ENCODE peak calls at places on chromosome 17, in five cellular contexts. Z is kidney epithelial cell; U is activated CD8-positive, alpha-beta T cell treated with anti-CD3 and anti-CD28 coated beads, Interleukin-2, amount 10 ng/mL, durations not matched to agents 7 days and 5 days; H is smooth muscle cell of the brain vasculature; N is hepatic stellate cell. T is an unnamed sample.

GRCh38 chr17:74522381-74523090 is 8.7 kb downstream of the CD300LB start:
- DNase-seq in H (no peak), U (no peak), Z (no peak), N (no peak), T (no peak)

GRCh38 chr17:57612202-57613071 is 132.7 kb downstream of the CCDC182 start:
- DNase-seq in H (no peak), N (no peak), Z (no peak), U (peak; percentile 27), T (no peak)

GRCh38 chr17:40070644-40070894 is 7.8 kb downstream of the THRA start:
- DNase-seq in N (no peak), Z (no peak), H (no peak), U (no peak), T (no peak)

GRCh38 chr17:75439287-75439686 is 17.1 kb upstream of the TMEM94 start:
- DNase-seq in U (no peak), Z (no peak), H (no peak), N (no peak), T (no peak)

GRCh38 chr17:19333736-19334290 is 28.7 kb downstream of the B9D1 start:
- DNase-seq in H (no peak), N (no peak), Z (no peak), U (no peak), T (no peak)

GRCh38 chr17:50337956-50338355 is 8.0 kb upstream of the XYLT2 start:
- DNase-seq in U (no peak), H (no peak), N (no peak), Z (no peak), T (no peak)

GRCh38 chr17:51820252-51820651 is 338.3 kb downstream of the CA10 start:
- DNase-seq in H (no peak), U (no peak), N (no peak), Z (no peak), T (no peak)

GRCh38 chr17:75845058-75845711 is 981 bp upstream of the UNC13D start:
- DNase-seq in Z (no peak), N (peak; percentile 91), H (no peak), U (peak; percentile 74), T (no peak)

GRCh38 chr17:67227488-67227887 is 17.5 kb downstream of the HELZ start:
- DNase-seq in U (no peak), Z (no peak), H (no peak), N (no peak), T (no peak)

GRCh38 chr17:35117984-35118383 is 1.7 kb downstream of the RAD51D start:
- DNase-seq in N (peak; percentile 48), Z (no peak), U (peak; percentile 59), H (no peak), T (no peak)

GRCh38 chr17:247767-248166 is 66.3 kb upstream of the DOC2B start:
- DNase-seq in N (no peak), U (no peak), H (no peak), Z (no peak), T (no peak)

GRCh38 chr17:57744195-57745170 is 616 bp downstream of the CCDC182 start:
- DNase-seq in H (no peak), Z (no peak), U (no peak), N (no peak), T (no peak)

GRCh38 chr17:8742828-8743227 is 1.8 kb downstream of the CCDC42 start:
- DNase-seq in Z (no peak), N (no peak), H (no peak), U (no peak), T (no peak)

GRCh38 chr17:50944054-50944901 is 78.1 kb upstream of the TOB1 start:
- DNase-seq in U (peak; percentile 89), H (no peak), Z (no peak), N (peak; percentile 79), T (no peak)

GRCh38 chr17:28720247-28720996 is 637 bp downstream of the RPL23A start:
- DNase-seq in N (no peak), Z (no peak), U (peak; percentile 61), H (no peak), T (no peak)

GRCh38 chr17:73045722-73046121 is 46.8 kb downstream of the SLC39A11 start:
- DNase-seq in Z (no peak), U (no peak), N (no peak), H (no peak), T (no peak)

GRCh38 chr17:6872941-6873340 is 41.4 kb upstream of the TEKT1 start:
- DNase-seq in Z (no peak), N (no peak), H (no peak), U (no peak), T (no peak)

GRCh38 chr17:34285304-34285792 is at the start of gene CCL11:
- DNase-seq in Z (no peak), N (no peak), H (no peak), U (no peak), T (no peak)

GRCh38 chr17:74528491-74529199 is 2.6 kb downstream of the CD300LB start:
- DNase-seq in Z (no peak), H (no peak), N (no peak), U (no peak), T (no peak)

GRCh38 chr17:38451840-38452529 is 23.7 kb downstream of the ARHGAP23 start:
- DNase-seq in U (no peak), Z (no peak), N (peak; percentile 97), H (no peak), T (peak; percentile 95)

GRCh38 chr17:68431045-68431608 is 26.2 kb downstream of the WIPI1 start:
- DNase-seq in U (no peak), Z (no peak), N (no peak), H (no peak), T (no peak)

GRCh38 chr17:281365-281999 is 71.1 kb downstream of the RPH3AL start:
- DNase-seq in N (no peak), U (no peak), Z (no peak), H (no peak), T (no peak)

GRCh38 chr17:68515238-68515637 is 3.0 kb downstream of the PRKAR1A start:
- DNase-seq in N (no peak), H (no peak), Z (no peak), U (no peak), T (no peak)

GRCh38 chr17:5241861-5242671 is 7.4 kb upstream of the SCIMP start:
- DNase-seq in H (no peak), Z (no peak), N (no peak), U (no peak), T (no peak)

GRCh38 chr17:75228305-75228704 is 22.8 kb downstream of the NUP85 start:
- DNase-seq in N (no peak), U (no peak), H (no peak), Z (no peak), T (no peak)

GRCh38 chr17:44906010-44906646 is 6.9 kb upstream of the EFTUD2 start:
- DNase-seq in N (peak; percentile 91), Z (peak; percentile 78), U (no peak), H (no peak), T (peak; percentile 88)

GRCh38 chr17:8892338-8892690 is 24.8 kb upstream of the PIK3R6 start:
- DNase-seq in N (no peak), U (no peak), H (no peak), Z (no peak), T (no peak)